ENCODE peak calls at places on chromosomes 2 and 18, in six cellular contexts. C is COR-L47, E is lung microvascular endothelial cell, H is foreskin fibroblast, S is ascending aorta, Q is caudate nucleus. A is an unnamed sample.

GRCh38 chr2:191150121-191150450 is 708 bp downstream of the STAT4 start:
- DNase-seq in C (no peak), E (no peak), H (peak; percentile 13), S (no peak), Q (no peak), A (no peak)

GRCh38 chr2:60215295-60215990 is 338.0 kb downstream of the BCL11A start:
- DNase-seq in C (no peak), E (no peak), H (no peak), S (no peak), Q (no peak), A (no peak)

GRCh38 chr2:7418343-7418742 is 501.1 kb downstream of the RNF144A start:
- DNase-seq in C (no peak), E (no peak), H (no peak), S (no peak), Q (no peak), A (no peak)

GRCh38 chr2:216792222-216793001 is 67.5 kb downstream of the TNP1 start:
- DNase-seq in C (no peak), E (peak; percentile 21), H (peak; percentile 50), S (peak; percentile 73), Q (no peak), A (no peak)

GRCh38 chr2:212797484-212798205 is 259.0 kb upstream of the ERBB4 start:
- DNase-seq in C (no peak), E (peak; percentile 6), H (no peak), S (no peak), Q (no peak), A (no peak)

GRCh38 chr18:41767960-41768359 is 187.1 kb upstream of the PIK3C3 start:
- DNase-seq in C (peak; percentile 65), E (no peak), H (peak; percentile 28), S (no peak), Q (no peak), A (no peak)

GRCh38 chr2:26590439-26590838 is 50.7 kb downstream of the CIB4 start:
- DNase-seq in C (no peak), E (no peak), H (no peak), S (no peak), Q (no peak), A (no peak)

GRCh38 chr2:96514521-96514920 is 9.4 kb upstream of the NEURL3 start:
- DNase-seq in C (no peak), E (no peak), H (no peak), S (no peak), Q (no peak), A (no peak)

GRCh38 chr2:237980087-237980486 is 13.3 kb downstream of the UBE2F start:
- DNase-seq in C (no peak), E (peak; percentile 48), H (no peak), S (no peak), Q (no peak), A (peak; percentile 22)

GRCh38 chr18:33802955-33803354 is 224.9 kb downstream of the ASXL3 start:
- DNase-seq in C (peak; percentile 99), E (no peak), H (no peak), S (no peak), Q (no peak), A (no peak)

GRCh38 chr2:38720613-38721241 is 30.4 kb downstream of the SRSF7 start:
- DNase-seq in C (no peak), E (peak; percentile 51), H (peak; percentile 94), S (no peak), Q (peak; percentile 7), A (peak; percentile 10)

GRCh38 chr2:84395819-84396218 is 63.3 kb downstream of the SUCLG1 start:
- DNase-seq in C (no peak), E (no peak), H (peak; percentile 7), S (no peak), Q (no peak), A (no peak)

GRCh38 chr2:119735565-119735964 is 24.2 kb upstream of the PTPN4 start:
- DNase-seq in C (no peak), E (no peak), H (no peak), S (no peak), Q (no peak), A (no peak)

GRCh38 chr2:218019411-218020060 is 16.7 kb upstream of the TNS1 start:
- DNase-seq in C (no peak), E (no peak), H (no peak), S (no peak), Q (no peak), A (no peak)

GRCh38 chr2:35960596-35960995 is 395.0 kb upstream of the CRIM1 start:
- DNase-seq in C (no peak), E (peak; percentile 34), H (no peak), S (no peak), Q (no peak), A (no peak)

GRCh38 chr18:58180738-58181353 is 136.8 kb downstream of the NEDD4L start:
- DNase-seq in C (peak; percentile 63), E (peak; percentile 45), H (peak; percentile 75), S (no peak), Q (peak; percentile 12), A (peak; percentile 41)

GRCh38 chr2:120381661-120382060 is 35.7 kb downstream of the INHBB start:
- DNase-seq in C (no peak), E (no peak), H (no peak), S (no peak), Q (no peak), A (no peak)

GRCh38 chr2:227871375-227871788 is at the start of gene DAW1:
- DNase-seq in C (peak; percentile 12), E (peak; percentile 76), H (peak; percentile 69), S (no peak), Q (peak; percentile 25), A (peak; percentile 13)

GRCh38 chr2:63378589-63378988 is 209.7 kb downstream of the WDPCP start:
- DNase-seq in C (no peak), E (no peak), H (no peak), S (no peak), Q (no peak), A (no peak)

GRCh38 chr18:36095936-36096519 is 28.7 kb upstream of the RPRD1A start:
- DNase-seq in C (peak; percentile 70), E (peak; percentile 81), H (peak; percentile 77), S (no peak), Q (no peak), A (no peak)

GRCh38 chr2:41970898-41971660 is 76.7 kb upstream of the PKDCC start:
- DNase-seq in C (no peak), E (no peak), H (no peak), S (no peak), Q (no peak), A (no peak)

GRCh38 chr2:1581965-1582625 is 162.2 kb downstream of the PXDN start:
- DNase-seq in C (no peak), E (no peak), H (peak; percentile 35), S (no peak), Q (no peak), A (no peak)

GRCh38 chr18:23540867-23541266 is 37.6 kb downstream of the RMC1 start:
- DNase-seq in C (no peak), E (no peak), H (no peak), S (no peak), Q (no peak), A (no peak)

GRCh38 chr2:95041060-95041823 is 15.7 kb downstream of the MAL start:
- DNase-seq in C (no peak), E (no peak), H (no peak), S (no peak), Q (no peak), A (no peak)

A was measured in substantia nigra.